ENCODE peak calls at places on chromosome X, in seven cellular contexts. One of them, this sample, is unnamed.

GRCh38 chrX:133838761-133839676 is 146.4 kb downstream of the GPC3 start:
- DNase-seq in T-helper 9 cell: peak; percentile 3
- DNase-seq in GM04504: peak; percentile 9
- DNase-seq in upper lobe of right lung: no peak
- DNase-seq in SK-N-MC: peak; percentile 5
- DNase-seq in testis: peak; percentile 25
- DNase-seq in A549: peak; percentile 33
- DNase-seq in this sample: no peak

GRCh38 chrX:40414335-40414734 is 166.4 kb upstream of the ATP6AP2 start:
- DNase-seq in testis: no peak
- DNase-seq in T-helper 9 cell: no peak
- DNase-seq in A549: no peak
- DNase-seq in upper lobe of right lung: no peak
- DNase-seq in SK-N-MC: peak; percentile 14
- DNase-seq in GM04504: no peak
- DNase-seq in this sample: no peak

GRCh38 chrX:154980330-154981115 is 42.0 kb downstream of the F8 start:
- DNase-seq in A549: peak; percentile 70
- DNase-seq in SK-N-MC: peak; percentile 20
- DNase-seq in GM04504: peak; percentile 18
- DNase-seq in T-helper 9 cell: peak; percentile 62
- DNase-seq in testis: peak; percentile 83
- DNase-seq in upper lobe of right lung: peak; percentile 64
- DNase-seq in this sample: no peak

GRCh38 chrX:116278819-116279218 is 108.3 kb downstream of the AGTR2 start:
- DNase-seq in upper lobe of right lung: no peak
- DNase-seq in GM04504: no peak
- DNase-seq in T-helper 9 cell: no peak
- DNase-seq in testis: no peak
- DNase-seq in A549: no peak
- DNase-seq in SK-N-MC: no peak
- DNase-seq in this sample: no peak

GRCh38 chrX:68411729-68412128 is 21.6 kb downstream of the OPHN1 start:
- DNase-seq in SK-N-MC: no peak
- DNase-seq in A549: no peak
- DNase-seq in GM04504: no peak
- DNase-seq in testis: no peak
- DNase-seq in upper lobe of right lung: no peak
- DNase-seq in T-helper 9 cell: no peak
- DNase-seq in this sample: no peak

GRCh38 chrX:152987801-152988200 is 6.1 kb downstream of the PNMA5 start:
- DNase-seq in A549: no peak
- DNase-seq in SK-N-MC: no peak
- DNase-seq in T-helper 9 cell: no peak
- DNase-seq in GM04504: no peak
- DNase-seq in upper lobe of right lung: no peak
- DNase-seq in testis: no peak
- DNase-seq in this sample: no peak

GRCh38 chrX:13283968-13284914 is 35.6 kb downstream of the ATXN3L start:
- DNase-seq in SK-N-MC: no peak
- DNase-seq in GM04504: peak; percentile 62
- DNase-seq in T-helper 9 cell: no peak
- DNase-seq in upper lobe of right lung: no peak
- DNase-seq in A549: no peak
- DNase-seq in testis: no peak
- DNase-seq in this sample: no peak

GRCh38 chrX:50442426-50443116 is 28.1 kb downstream of the DGKK start:
- DNase-seq in upper lobe of right lung: no peak
- DNase-seq in GM04504: no peak
- DNase-seq in SK-N-MC: no peak
- DNase-seq in A549: no peak
- DNase-seq in testis: no peak
- DNase-seq in T-helper 9 cell: no peak
- DNase-seq in this sample: no peak

GRCh38 chrX:132924426-132924825 is 34.0 kb downstream of the HS6ST2 start:
- DNase-seq in SK-N-MC: no peak
- DNase-seq in GM04504: no peak
- DNase-seq in T-helper 9 cell: no peak
- DNase-seq in A549: no peak
- DNase-seq in testis: no peak
- DNase-seq in upper lobe of right lung: no peak
- DNase-seq in this sample: no peak

GRCh38 chrX:55839480-55839879 is 121.9 kb downstream of the RRAGB start:
- DNase-seq in SK-N-MC: no peak
- DNase-seq in GM04504: no peak
- DNase-seq in upper lobe of right lung: no peak
- DNase-seq in testis: no peak
- DNase-seq in T-helper 9 cell: no peak
- DNase-seq in A549: peak; percentile 1
- DNase-seq in this sample: no peak

GRCh38 chrX:21166302-21166982 is 207.8 kb upstream of the CNKSR2 start:
- DNase-seq in upper lobe of right lung: no peak
- DNase-seq in testis: no peak
- DNase-seq in A549: peak; percentile 75
- DNase-seq in GM04504: no peak
- DNase-seq in SK-N-MC: no peak
- DNase-seq in T-helper 9 cell: no peak
- DNase-seq in this sample: no peak

GRCh38 chrX:153554519-153555167 is 37.2 kb downstream of the ATP2B3 start:
- DNase-seq in upper lobe of right lung: peak; percentile 73
- DNase-seq in GM04504: peak; percentile 11
- DNase-seq in SK-N-MC: no peak
- DNase-seq in T-helper 9 cell: peak; percentile 49
- DNase-seq in testis: peak; percentile 72
- DNase-seq in A549: peak; percentile 60
- DNase-seq in this sample: no peak

GRCh38 chrX:103400931-103401330 is 24.6 kb downstream of the BEX3 start:
- DNase-seq in SK-N-MC: no peak
- DNase-seq in A549: no peak
- DNase-seq in testis: no peak
- DNase-seq in T-helper 9 cell: no peak
- DNase-seq in upper lobe of right lung: no peak
- DNase-seq in GM04504: no peak
- DNase-seq in this sample: no peak

GRCh38 chrX:151019837-151020236 is 36.7 kb downstream of the HMGB3 start:
- DNase-seq in upper lobe of right lung: no peak
- DNase-seq in testis: no peak
- DNase-seq in SK-N-MC: no peak
- DNase-seq in A549: no peak
- DNase-seq in GM04504: peak; percentile 20
- DNase-seq in T-helper 9 cell: no peak
- DNase-seq in this sample: peak; percentile 19

GRCh38 chrX:139759637-139760036 is 51.7 kb upstream of the MCF2 start:
- DNase-seq in T-helper 9 cell: no peak
- DNase-seq in upper lobe of right lung: no peak
- DNase-seq in SK-N-MC: no peak
- DNase-seq in GM04504: no peak
- DNase-seq in testis: peak; percentile 20
- DNase-seq in A549: peak; percentile 24
- DNase-seq in this sample: no peak

GRCh38 chrX:107530141-107530540 is 80.7 kb downstream of the FRMPD3 start:
- DNase-seq in T-helper 9 cell: no peak
- DNase-seq in A549: no peak
- DNase-seq in upper lobe of right lung: no peak
- DNase-seq in testis: no peak
- DNase-seq in GM04504: no peak
- DNase-seq in SK-N-MC: no peak
- DNase-seq in this sample: no peak

GRCh38 chrX:16843208-16843909 is 26.8 kb downstream of the RBBP7 start:
- DNase-seq in upper lobe of right lung: no peak
- DNase-seq in GM04504: no peak
- DNase-seq in SK-N-MC: no peak
- DNase-seq in T-helper 9 cell: no peak
- DNase-seq in testis: no peak
- DNase-seq in A549: no peak
- DNase-seq in this sample: no peak

GRCh38 chrX:40100141-40100536 is 2.4 kb upstream of the BCOR start:
- DNase-seq in GM04504: no peak
- DNase-seq in testis: no peak
- DNase-seq in T-helper 9 cell: no peak
- DNase-seq in upper lobe of right lung: peak; percentile 71
- DNase-seq in A549: no peak
- DNase-seq in SK-N-MC: no peak
- DNase-seq in this sample: no peak

GRCh38 chrX:22634081-22634480 is 361.4 kb downstream of the CBLL2 start:
- DNase-seq in A549: no peak
- DNase-seq in T-helper 9 cell: no peak
- DNase-seq in testis: peak; percentile 27
- DNase-seq in upper lobe of right lung: no peak
- DNase-seq in SK-N-MC: no peak
- DNase-seq in GM04504: peak; percentile 44
- DNase-seq in this sample: no peak

GRCh38 chrX:15985937-15986336 is 131.3 kb upstream of the AP1S2 start:
- DNase-seq in A549: no peak
- DNase-seq in testis: no peak
- DNase-seq in SK-N-MC: no peak
- DNase-seq in T-helper 9 cell: no peak
- DNase-seq in GM04504: no peak
- DNase-seq in upper lobe of right lung: no peak
- DNase-seq in this sample: no peak

GRCh38 chrX:13380230-13380629 is 60.4 kb upstream of the ATXN3L start:
- DNase-seq in GM04504: no peak
- DNase-seq in upper lobe of right lung: no peak
- DNase-seq in T-helper 9 cell: no peak
- DNase-seq in testis: no peak
- DNase-seq in A549: no peak
- DNase-seq in SK-N-MC: no peak
- DNase-seq in this sample: no peak

GRCh38 chrX:1582686-1583437 is 8.5 kb upstream of the AKAP17A start:
- DNase-seq in A549: peak; percentile 69
- DNase-seq in upper lobe of right lung: no peak
- DNase-seq in GM04504: no peak
- DNase-seq in SK-N-MC: no peak
- DNase-seq in testis: no peak
- DNase-seq in T-helper 9 cell: no peak
- DNase-seq in this sample: no peak

GRCh38 chrX:3263681-3264126 is 82.7 kb downstream of the MXRA5 start:
- DNase-seq in upper lobe of right lung: no peak
- DNase-seq in A549: peak; percentile 7
- DNase-seq in testis: no peak
- DNase-seq in GM04504: no peak
- DNase-seq in SK-N-MC: no peak
- DNase-seq in T-helper 9 cell: no peak
- DNase-seq in this sample: no peak

GRCh38 chrX:130994671-130995070 is 63.5 kb upstream of the ARHGAP36 start:
- DNase-seq in SK-N-MC: peak; percentile 3
- DNase-seq in T-helper 9 cell: no peak
- DNase-seq in testis: peak; percentile 48
- DNase-seq in A549: peak; percentile 21
- DNase-seq in GM04504: no peak
- DNase-seq in upper lobe of right lung: no peak
- DNase-seq in this sample: no peak

GRCh38 chrX:83509246-83509801 is 1.2 kb downstream of the POU3F4 start:
- DNase-seq in A549: no peak
- DNase-seq in SK-N-MC: no peak
- DNase-seq in upper lobe of right lung: no peak
- DNase-seq in GM04504: no peak
- DNase-seq in testis: no peak
- DNase-seq in T-helper 9 cell: no peak
- DNase-seq in this sample: no peak

GRCh38 chrX:40685352-40685918 is 38.1 kb upstream of the CXorf38 start:
- DNase-seq in T-helper 9 cell: no peak
- DNase-seq in A549: no peak
- DNase-seq in upper lobe of right lung: no peak
- DNase-seq in GM04504: no peak
- DNase-seq in SK-N-MC: no peak
- DNase-seq in testis: no peak
- DNase-seq in this sample: no peak